ENCODE peak calls at places on chromosome X, in four cellular contexts. One of them, this sample, is unnamed.

GRCh38 chrX:30858098-30858497 is 31.0 kb downstream of the TAB3 start:
- DNase-seq in neural progenitor cell: no peak
- DNase-seq in cardiac fibroblast: no peak
- DNase-seq in testis: no peak
- DNase-seq in this sample: no peak

GRCh38 chrX:148601034-148601433 is 100.6 kb downstream of the AFF2 start:
- DNase-seq in neural progenitor cell: no peak
- DNase-seq in cardiac fibroblast: peak; percentile 41
- DNase-seq in testis: no peak
- DNase-seq in this sample: peak; percentile 6

GRCh38 chrX:48509245-48509590 is 426 bp downstream of the PORCN start:
- DNase-seq in neural progenitor cell: peak; percentile 9
- DNase-seq in cardiac fibroblast: no peak
- DNase-seq in testis: no peak
- DNase-seq in this sample: no peak

GRCh38 chrX:53440631-53441517 is 6.7 kb upstream of the HSD17B10 start:
- DNase-seq in neural progenitor cell: peak; percentile 36
- DNase-seq in cardiac fibroblast: peak; percentile 66
- DNase-seq in testis: peak; percentile 21
- DNase-seq in this sample: peak; percentile 71

GRCh38 chrX:24646745-24647182 is 383 bp downstream of the PCYT1B start:
- DNase-seq in neural progenitor cell: peak; percentile 93
- DNase-seq in cardiac fibroblast: peak; percentile 9
- DNase-seq in testis: no peak
- DNase-seq in this sample: peak; percentile 5

GRCh38 chrX:41333744-41333993 is 293 bp upstream of the DDX3X start:
- DNase-seq in neural progenitor cell: peak; percentile 90
- DNase-seq in cardiac fibroblast: peak; percentile 89
- DNase-seq in testis: no peak
- DNase-seq in this sample: peak; percentile 92

GRCh38 chrX:129193357-129193756 is 329.9 kb downstream of the SMARCA1 start:
- DNase-seq in neural progenitor cell: no peak
- DNase-seq in cardiac fibroblast: no peak
- DNase-seq in testis: no peak
- DNase-seq in this sample: no peak

GRCh38 chrX:135194684-135195083 is 23.5 kb upstream of the CT55 start:
- DNase-seq in neural progenitor cell: no peak
- DNase-seq in cardiac fibroblast: no peak
- DNase-seq in testis: no peak
- DNase-seq in this sample: no peak

GRCh38 chrX:12480956-12481355 is 310.3 kb upstream of the PRPS2 start:
- DNase-seq in neural progenitor cell: no peak
- DNase-seq in cardiac fibroblast: peak; percentile 14
- DNase-seq in testis: no peak
- DNase-seq in this sample: no peak

GRCh38 chrX:154525606-154526490 is 9.8 kb upstream of the FAM3A start:
- DNase-seq in neural progenitor cell: no peak
- DNase-seq in cardiac fibroblast: no peak
- DNase-seq in testis: no peak
- DNase-seq in this sample: no peak

GRCh38 chrX:69318651-69319305 is 153.5 kb upstream of the PJA1 start:
- DNase-seq in neural progenitor cell: no peak
- DNase-seq in cardiac fibroblast: no peak
- DNase-seq in testis: no peak
- DNase-seq in this sample: no peak

GRCh38 chrX:80511969-80512760 is 91.9 kb downstream of the TENT5D start:
- DNase-seq in neural progenitor cell: peak; percentile 3
- DNase-seq in cardiac fibroblast: peak; percentile 48
- DNase-seq in testis: peak; percentile 22
- DNase-seq in this sample: no peak

GRCh38 chrX:47623540-47624027 is 3.9 kb upstream of the SYN1 start:
- DNase-seq in neural progenitor cell: peak; percentile 90
- DNase-seq in cardiac fibroblast: peak; percentile 86
- DNase-seq in testis: peak; percentile 83
- DNase-seq in this sample: peak; percentile 70

GRCh38 chrX:347351-348117 is 28.9 kb upstream of the GTPBP6 start:
- DNase-seq in neural progenitor cell: no peak
- DNase-seq in cardiac fibroblast: no peak
- DNase-seq in testis: no peak
- DNase-seq in this sample: no peak

GRCh38 chrX:115367956-115368355 is 78.4 kb downstream of the LUZP4 start:
- DNase-seq in neural progenitor cell: no peak
- DNase-seq in cardiac fibroblast: no peak
- DNase-seq in testis: no peak
- DNase-seq in this sample: peak; percentile 41

GRCh38 chrX:77009691-77010090 is 437.5 kb upstream of the FGF16 start:
- DNase-seq in neural progenitor cell: no peak
- DNase-seq in cardiac fibroblast: no peak
- DNase-seq in testis: no peak
- DNase-seq in this sample: peak; percentile 48

GRCh38 chrX:74537011-74537390 is 77.4 kb downstream of the RLIM start:
- DNase-seq in neural progenitor cell: no peak
- DNase-seq in cardiac fibroblast: peak; percentile 59
- DNase-seq in testis: peak; percentile 54
- DNase-seq in this sample: peak; percentile 53

GRCh38 chrX:49256268-49256995 is 8.1 kb downstream of the FOXP3 start:
- DNase-seq in neural progenitor cell: no peak
- DNase-seq in cardiac fibroblast: no peak
- DNase-seq in testis: no peak
- DNase-seq in this sample: no peak

GRCh38 chrX:38220024-38220935 is at the start of gene SRPX:
- DNase-seq in neural progenitor cell: peak; percentile 67
- DNase-seq in cardiac fibroblast: peak; percentile 74
- DNase-seq in testis: peak; percentile 26
- DNase-seq in this sample: peak; percentile 75
- TF ChIP-seq CTCF in neural progenitor cell: peak; percentile 28
- TF ChIP-seq CTCF in cardiac fibroblast: peak; percentile 38
- TF ChIP-seq CTCF in testis: peak; percentile 11
- TF ChIP-seq CTCF in this sample: peak; percentile 35

DNA sequence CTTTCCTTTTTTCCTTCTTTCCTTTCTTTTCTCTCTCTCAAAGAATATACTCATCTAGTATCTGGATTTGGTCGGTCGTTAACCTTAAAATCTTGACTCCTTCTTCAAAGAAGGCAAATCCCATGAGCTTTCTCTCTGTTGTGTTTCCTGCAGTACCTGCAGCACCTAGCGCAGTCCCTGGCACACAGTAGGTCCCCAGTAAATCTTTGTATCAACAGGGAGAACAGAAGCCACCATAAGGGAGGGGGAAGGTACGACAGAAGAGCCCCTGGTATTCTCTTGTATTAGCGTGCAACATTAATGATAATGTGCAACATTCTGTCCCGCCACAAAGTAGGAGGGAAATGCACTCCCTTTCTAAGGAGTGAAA is 133.5 kb downstream of the AMELX start:
- DNase-seq in neural progenitor cell: no peak
- DNase-seq in cardiac fibroblast: no peak
- DNase-seq in testis: no peak
- DNase-seq in this sample: no peak
- H3K4me3 ChIP-seq in neural progenitor cell: peak overlapping the region; percentile 55
- H3K4me3 ChIP-seq in cardiac fibroblast: peak overlapping the region; percentile 69
- H3K4me3 ChIP-seq in testis: peak overlapping the region; percentile 62
- H3K4me3 ChIP-seq in this sample: peak overlapping the region; percentile 62

DNA sequence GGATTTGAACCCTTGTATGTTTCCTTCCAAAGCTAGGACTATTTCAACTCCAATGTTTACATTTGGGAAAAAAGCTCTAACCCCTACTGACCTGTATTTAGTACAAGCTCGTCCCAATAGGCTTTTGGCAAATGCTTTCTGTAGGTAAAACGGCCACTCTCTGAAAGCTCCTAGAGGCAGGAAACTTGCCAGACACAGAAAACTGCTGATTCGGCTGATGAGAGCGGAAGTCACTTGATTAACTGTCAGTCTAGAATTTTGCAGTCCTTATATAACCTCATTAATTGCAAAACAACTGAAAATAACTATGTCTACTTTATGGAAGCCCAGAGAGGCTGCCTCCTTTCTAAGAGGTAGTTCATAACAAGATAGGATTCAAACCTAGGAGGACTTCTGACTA is 108.1 kb downstream of the TSPAN7 start:
- DNase-seq in neural progenitor cell: no peak
- DNase-seq in cardiac fibroblast: no peak
- DNase-seq in testis: no peak
- DNase-seq in this sample: no peak
- TF ChIP-seq CTCF in neural progenitor cell: no peak
- TF ChIP-seq CTCF in cardiac fibroblast: no peak
- TF ChIP-seq CTCF in testis: no peak
- TF ChIP-seq CTCF in this sample: no peak

DNA sequence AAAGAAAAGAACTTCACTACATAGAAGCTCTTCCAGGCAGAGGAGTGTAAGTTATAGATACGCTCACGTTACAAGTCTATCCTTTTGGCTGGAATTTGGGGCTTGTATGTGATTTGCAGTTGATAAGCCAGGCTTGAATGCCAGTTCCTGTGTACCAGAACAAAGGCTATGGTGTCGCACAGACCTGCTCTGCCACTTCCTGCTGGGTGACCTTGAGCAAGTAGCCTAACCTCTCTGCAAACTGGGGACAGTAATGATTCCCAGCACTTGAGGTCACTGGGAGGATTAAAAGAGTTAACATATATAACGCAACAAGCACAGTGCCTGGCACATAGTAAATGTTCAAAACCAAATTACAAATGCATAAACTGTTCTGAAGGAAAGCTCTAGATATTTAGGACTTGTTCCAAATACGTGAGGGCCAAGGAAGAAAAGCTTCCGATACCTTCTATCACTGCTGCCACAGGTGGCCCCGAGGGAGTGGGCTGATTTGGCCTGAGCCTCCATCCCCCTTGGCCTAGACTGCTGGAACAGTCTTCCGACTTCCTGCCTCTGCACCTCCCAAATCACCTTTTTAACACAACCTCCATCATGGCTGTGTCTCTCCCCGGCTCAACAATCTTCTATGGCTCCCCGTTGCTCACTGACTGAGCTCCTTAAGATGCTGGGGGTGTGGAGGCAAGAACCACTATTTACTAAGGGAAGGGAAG is 1.3 kb upstream of the SOWAHD start:
- DNase-seq in neural progenitor cell: no peak
- DNase-seq in cardiac fibroblast: no peak
- DNase-seq in testis: no peak
- DNase-seq in this sample: no peak
- H3K4me3 ChIP-seq in neural progenitor cell: no peak overlapping the region
- H3K4me3 ChIP-seq in cardiac fibroblast: no peak overlapping the region
- H3K4me3 ChIP-seq in testis: peak overlapping the region; percentile 61
- H3K4me3 ChIP-seq in this sample: no peak overlapping the region

GRCh38 chrX:83658731-83659130 is 150.6 kb downstream of the POU3F4 start:
- DNase-seq in neural progenitor cell: no peak
- DNase-seq in cardiac fibroblast: no peak
- DNase-seq in testis: no peak
- DNase-seq in this sample: no peak
- TF ChIP-seq CTCF in neural progenitor cell: peak; percentile 21
- TF ChIP-seq CTCF in cardiac fibroblast: no peak
- TF ChIP-seq CTCF in testis: no peak
- TF ChIP-seq CTCF in this sample: peak; percentile 17

GRCh38 chrX:39756086-39756883 is 341.5 kb downstream of the BCOR start:
- DNase-seq in neural progenitor cell: no peak
- DNase-seq in cardiac fibroblast: no peak
- DNase-seq in testis: peak; percentile 16
- DNase-seq in this sample: no peak
- H3K4me3 ChIP-seq in neural progenitor cell: no peak overlapping the region
- H3K4me3 ChIP-seq in cardiac fibroblast: no peak overlapping the region
- H3K4me3 ChIP-seq in testis: no peak overlapping the region
- H3K4me3 ChIP-seq in this sample: no peak overlapping the region

DNA sequence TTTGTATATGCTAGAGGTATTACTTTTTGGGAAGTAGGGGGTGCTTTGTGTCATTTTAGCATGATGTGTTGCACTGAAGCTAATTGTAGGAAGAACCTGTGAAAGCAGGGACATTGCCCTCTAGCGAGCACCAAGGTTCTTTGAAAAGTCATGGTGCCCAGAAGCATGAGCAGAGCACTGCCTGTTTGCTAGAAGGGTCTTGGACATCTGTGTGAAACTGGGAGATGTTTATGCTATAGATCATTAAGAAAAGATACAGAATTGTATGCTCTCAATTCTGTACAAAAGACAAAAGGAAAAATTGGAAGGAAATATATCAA is 14.7 kb downstream of the GRPR start:
- DNase-seq in neural progenitor cell: peak; percentile 48
- DNase-seq in cardiac fibroblast: peak; percentile 6
- DNase-seq in testis: peak; percentile 16
- DNase-seq in this sample: no peak
- TF ChIP-seq CTCF in neural progenitor cell: peak; percentile 52
- TF ChIP-seq CTCF in cardiac fibroblast: peak; percentile 22
- TF ChIP-seq CTCF in testis: no peak
- TF ChIP-seq CTCF in this sample: peak; percentile 2

GRCh38 chrX:149903889-149904748 is 23.1 kb downstream of the MAGEA8 start:
- DNase-seq in neural progenitor cell: no peak
- DNase-seq in cardiac fibroblast: peak; percentile 24
- DNase-seq in testis: no peak
- DNase-seq in this sample: peak; percentile 1
- H3K4me3 ChIP-seq in neural progenitor cell: no peak overlapping the region
- H3K4me3 ChIP-seq in cardiac fibroblast: no peak overlapping the region
- H3K4me3 ChIP-seq in testis: no peak overlapping the region
- H3K4me3 ChIP-seq in this sample: no peak overlapping the region

GRCh38 chrX:11040405-11040804 is 70.7 kb upstream of the HCCS start:
- DNase-seq in neural progenitor cell: no peak
- DNase-seq in cardiac fibroblast: peak; percentile 12
- DNase-seq in testis: no peak
- DNase-seq in this sample: no peak
- TF ChIP-seq CTCF in neural progenitor cell: peak; percentile 4
- TF ChIP-seq CTCF in cardiac fibroblast: no peak
- TF ChIP-seq CTCF in testis: no peak
- TF ChIP-seq CTCF in this sample: no peak

This sample was measured in fibroblast of mammary gland.